ENCODE peak calls at places on chromosome 11, in eight cellular contexts. K is upper lobe of right lung; T is cardiac muscle cell; Y is tibial artery; M is CD4-positive, CD25-positive, alpha-beta regulatory T cell; W is heart right ventricle; I is lower lobe of right lung; V is PC-3. S is an unnamed sample.

GRCh38 chr11:35886759-35887158 is 57.1 kb upstream of the LDLRAD3 start:
- DNase-seq in K (no peak), T (no peak), Y (no peak), M (no peak), W (no peak), I (no peak), V (peak; percentile 67), S (no peak)

GRCh38 chr11:96167233-96167632 is 175.8 kb downstream of the MAML2 start:
- DNase-seq in K (no peak), T (no peak), Y (no peak), M (no peak), W (no peak), I (no peak), V (no peak), S (no peak)

GRCh38 chr11:126280595-126280994 is 2.3 kb upstream of the TIRAP start:
- DNase-seq in K (no peak), T (no peak), Y (no peak), M (peak; percentile 28), W (no peak), I (no peak), V (no peak), S (no peak)

GRCh38 chr11:120798854-120799253 is 225.0 kb upstream of the TBCEL start:
- DNase-seq in K (no peak), T (no peak), Y (no peak), M (no peak), W (no peak), I (no peak), V (no peak), S (no peak)

GRCh38 chr11:69368119-69368880 is 74.3 kb downstream of the MYEOV start:
- DNase-seq in K (no peak), T (no peak), Y (no peak), M (no peak), W (no peak), I (no peak), V (peak; percentile 82), S (peak; percentile 31)

GRCh38 chr11:116736763-116737162 is 36.0 kb downstream of the BUD13 start:
- DNase-seq in K (no peak), T (no peak), Y (no peak), M (peak; percentile 24), W (no peak), I (no peak), V (peak; percentile 51), S (no peak)

GRCh38 chr11:8593935-8594909 is at the start of gene STK33:
- DNase-seq in K (peak; percentile 89), T (peak; percentile 85), Y (no peak), M (peak; percentile 41), W (peak; percentile 63), I (peak; percentile 76), V (no peak), S (no peak)

GRCh38 chr11:35282226-35282882 is 137.0 kb downstream of the SLC1A2 start:
- DNase-seq in K (no peak), T (no peak), Y (no peak), M (no peak), W (no peak), I (no peak), V (no peak), S (no peak)

GRCh38 chr11:65491614-65492386 is 7.0 kb upstream of the MALAT1 start:
- DNase-seq in K (peak; percentile 86), T (no peak), Y (peak; percentile 90), M (no peak), W (peak; percentile 76), I (peak; percentile 88), V (peak; percentile 94), S (no peak)

GRCh38 chr11:76911415-76911808 is 50.7 kb downstream of the ACER3 start:
- DNase-seq in K (no peak), T (no peak), Y (no peak), M (no peak), W (no peak), I (no peak), V (no peak), S (no peak)

GRCh38 chr11:78325274-78325781 is 92.3 kb downstream of the GAB2 start:
- DNase-seq in K (no peak), T (no peak), Y (no peak), M (peak; percentile 88), W (no peak), I (no peak), V (no peak), S (no peak)

GRCh38 chr11:11586465-11586864 is 35.3 kb downstream of the GALNT18 start:
- DNase-seq in K (no peak), T (no peak), Y (no peak), M (no peak), W (no peak), I (no peak), V (no peak), S (no peak)

GRCh38 chr11:83724704-83725114 is 438.5 kb upstream of the CCDC90B start:
- DNase-seq in K (peak; percentile 67), T (peak; percentile 35), Y (no peak), M (no peak), W (no peak), I (peak; percentile 45), V (peak; percentile 29), S (no peak)

GRCh38 chr11:66970808-66971442 is 4.2 kb upstream of the C11orf86 start:
- DNase-seq in K (no peak), T (no peak), Y (peak; percentile 85), M (no peak), W (no peak), I (no peak), V (peak; percentile 99), S (no peak)

GRCh38 chr11:81497202-81497804 is 1236.4 kb downstream of the FAM181B start:
- DNase-seq in K (no peak), T (peak; percentile 52), Y (no peak), M (peak; percentile 24), W (no peak), I (no peak), V (peak; percentile 65), S (no peak)

GRCh38 chr11:24773326-24773725 is 276.5 kb downstream of the LUZP2 start:
- DNase-seq in K (no peak), T (no peak), Y (no peak), M (no peak), W (no peak), I (no peak), V (peak; percentile 16), S (no peak)

DNA sequence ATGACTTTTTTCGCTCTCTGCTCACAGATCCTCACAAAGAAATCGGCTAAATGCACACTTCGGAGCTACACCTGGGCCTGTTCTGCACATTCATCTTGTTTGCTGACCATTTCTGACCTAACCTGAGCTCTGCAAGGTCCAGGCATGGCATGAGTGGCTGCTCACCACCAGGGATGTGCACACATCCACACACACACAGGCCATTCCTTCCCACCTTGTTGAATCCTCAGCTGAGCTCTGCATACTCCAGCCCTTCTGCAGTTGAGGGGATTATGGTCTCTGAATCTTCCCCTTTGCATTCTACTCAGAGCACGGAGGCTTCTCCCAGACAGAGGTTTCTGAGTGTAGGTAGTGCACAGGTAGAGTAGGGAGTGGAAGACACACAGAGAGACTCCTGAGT is 411.9 kb upstream of the B3GAT1 start:
- DNase-seq in K (no peak), T (no peak), Y (no peak), M (no peak), W (no peak), I (no peak), V (no peak), S (no peak)
- H3K4me1 ChIP-seq in K (no peaks in the 10 kb centered on the region), T (no peaks in the 10 kb centered on the region), Y (no peaks in the 10 kb centered on the region), M (no peaks in the 10 kb centered on the region), W (no peaks in the 10 kb centered on the region), I (no peaks in the 10 kb centered on the region), V (peaks cover 1% of the 10 kb centered on the region), S (no peaks in the 10 kb centered on the region)

GRCh38 chr11:45444796-45445195 is 158.7 kb upstream of the SYT13 start:
- DNase-seq in K (no peak), T (no peak), Y (no peak), M (no peak), W (no peak), I (no peak), V (peak; percentile 16), S (no peak)
- H3K27me3 ChIP-seq in K (peaks cover 8% of the 10 kb centered on the region), T (no peaks in the 10 kb centered on the region), Y (no peaks in the 10 kb centered on the region), M (no peaks in the 10 kb centered on the region), W (peaks cover 60% of the 10 kb centered on the region), I (peaks cover 18% of the 10 kb centered on the region), V (peaks cover 66% of the 10 kb centered on the region), S (no peaks in the 10 kb centered on the region)

GRCh38 chr11:14305649-14306048 is 53.3 kb downstream of the RRAS2 start:
- DNase-seq in K (no peak), T (no peak), Y (no peak), M (no peak), W (no peak), I (no peak), V (no peak), S (no peak)
- H3K4me1 ChIP-seq in K (peaks cover 22% of the 10 kb centered on the region), T (peaks cover 32% of the 10 kb centered on the region), Y (no peaks in the 10 kb centered on the region), M (no peaks in the 10 kb centered on the region), W (peaks cover 29% of the 10 kb centered on the region), I (peaks cover 32% of the 10 kb centered on the region), V (peaks cover 23% of the 10 kb centered on the region), S (peaks cover 15% of the 10 kb centered on the region)

GRCh38 chr11:31802990-31803812 is 7.9 kb downstream of the PAX6 start:
- DNase-seq in K (no peak), T (no peak), Y (no peak), M (no peak), W (no peak), I (no peak), V (no peak), S (no peak)

GRCh38 chr11:31803813-31804438 is 7.2 kb downstream of the PAX6 start:
- DNase-seq in K (no peak), T (no peak), Y (no peak), M (no peak), W (no peak), I (no peak), V (no peak), S (no peak)

GRCh38 chr11:31805629-31806185 is 5.4 kb downstream of the PAX6 start:
- DNase-seq in K (no peak), T (no peak), Y (no peak), M (no peak), W (no peak), I (no peak), V (no peak), S (no peak)

GRCh38 chr11:31805037-31805628 is 6.0 kb downstream of the PAX6 start:
- DNase-seq in K (no peak), T (no peak), Y (no peak), M (no peak), W (no peak), I (no peak), V (no peak), S (no peak)

GRCh38 chr11:31804439-31805036 is 6.6 kb downstream of the PAX6 start:
- DNase-seq in K (no peak), T (no peak), Y (no peak), M (no peak), W (no peak), I (no peak), V (no peak), S (no peak)
- H3K27me3 ChIP-seq in K (peaks cover 100% of the 10 kb centered on the region), T (peaks cover 100% of the 10 kb centered on the region), Y (peaks cover 5% of the 10 kb centered on the region), M (peaks cover 70% of the 10 kb centered on the region), W (peaks cover 100% of the 10 kb centered on the region), I (peaks cover 98% of the 10 kb centered on the region), V (no peaks in the 10 kb centered on the region), S (peaks cover 87% of the 10 kb centered on the region)

GRCh38 chr11:7582338-7582985 is 68.7 kb downstream of the PPFIBP2 start:
- DNase-seq in K (no peak), T (no peak), Y (peak; percentile 56), M (no peak), W (no peak), I (no peak), V (no peak), S (no peak)
- H3K4me1 ChIP-seq in K (peaks cover 18% of the 10 kb centered on the region), T (peaks cover 15% of the 10 kb centered on the region), Y (no peaks in the 10 kb centered on the region), M (peaks cover 9% of the 10 kb centered on the region), W (peaks cover 33% of the 10 kb centered on the region), I (peaks cover 40% of the 10 kb centered on the region), V (peaks cover 20% of the 10 kb centered on the region), S (peaks cover 10% of the 10 kb centered on the region)

DNA sequence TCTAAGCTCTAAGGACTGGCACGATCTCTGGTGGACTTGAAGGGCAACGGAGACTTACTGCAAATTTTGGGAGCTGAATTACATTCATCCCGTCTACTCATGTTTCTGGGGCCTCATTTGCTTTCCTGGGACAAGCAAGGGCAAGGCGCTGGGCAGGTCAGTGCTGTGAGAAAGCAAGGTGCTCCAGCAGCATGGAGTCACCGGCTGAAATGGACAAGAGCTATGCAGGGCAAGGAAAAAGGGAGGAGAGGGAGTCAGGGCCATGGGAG is 25.6 kb downstream of the FLI1 start:
- DNase-seq in K (no peak), T (no peak), Y (no peak), M (no peak), W (no peak), I (no peak), V (no peak), S (no peak)
- H3K27me3 ChIP-seq in K (no peaks in the 10 kb centered on the region), T (peaks cover 59% of the 10 kb centered on the region), Y (no peaks in the 10 kb centered on the region), M (no peaks in the 10 kb centered on the region), W (no peaks in the 10 kb centered on the region), I (no peaks in the 10 kb centered on the region), V (no peaks in the 10 kb centered on the region), S (no peaks in the 10 kb centered on the region)

S was measured in CD8-positive, alpha-beta memory T cell.